ENCODE peak calls at places on chromosomes 3 and 15, in four cellular contexts. O is breast epithelium, B is endothelial cell of umbilical vein, Q is transverse colon. N is an unnamed sample.

GRCh38 chr15:98433302-98433701 is 215.0 kb upstream of the IGF1R start:
- DNase-seq in O (no peak), B (no peak), Q (no peak), N (no peak)

GRCh38 chr3:49523756-49524747 is 30.2 kb upstream of the BSN start:
- DNase-seq in O (no peak), B (no peak), Q (no peak), N (peak; percentile 77)

GRCh38 chr15:59329570-59330350 is 42.9 kb downstream of the MYO1E start:
- DNase-seq in O (no peak), B (no peak), Q (no peak), N (no peak)

GRCh38 chr3:126130981-126131750 is 47.2 kb upstream of the SLC41A3 start:
- DNase-seq in O (peak; percentile 31), B (no peak), Q (peak; percentile 5), N (no peak)

GRCh38 chr3:73204841-73205240 is 143.4 kb downstream of the EBLN2 start:
- DNase-seq in O (no peak), B (no peak), Q (no peak), N (no peak)

GRCh38 chr3:74271541-74271940 is 342.9 kb downstream of the CNTN3 start:
- DNase-seq in O (no peak), B (no peak), Q (no peak), N (no peak)

GRCh38 chr3:152235709-152236298 is 32.9 kb upstream of the MBNL1 start:
- DNase-seq in O (no peak), B (peak; percentile 25), Q (no peak), N (no peak)

GRCh38 chr15:92166751-92167412 is 226.8 kb upstream of the ST8SIA2 start:
- DNase-seq in O (no peak), B (no peak), Q (no peak), N (no peak)

GRCh38 chr3:102129774-102130608 is 280.7 kb downstream of the NFKBIZ start:
- DNase-seq in O (no peak), B (peak; percentile 88), Q (no peak), N (peak; percentile 10)

GRCh38 chr3:60182697-60183096 is 1068.6 kb downstream of the FHIT start:
- DNase-seq in O (no peak), B (no peak), Q (no peak), N (no peak)

GRCh38 chr15:89760303-89761008 is 9.4 kb upstream of the MESP1 start:
- DNase-seq in O (peak; percentile 90), B (peak; percentile 71), Q (peak; percentile 90), N (peak; percentile 74)

GRCh38 chr15:65409284-65409631 is 13.5 kb downstream of the IGDCC4 start:
- DNase-seq in O (no peak), B (no peak), Q (no peak), N (no peak)

GRCh38 chr3:72303926-72304325 is 519.0 kb upstream of the PROK2 start:
- DNase-seq in O (no peak), B (peak; percentile 94), Q (no peak), N (no peak)

GRCh38 chr3:194006102-194006501 is 129.8 kb upstream of the HES1 start:
- DNase-seq in O (no peak), B (no peak), Q (no peak), N (no peak)

GRCh38 chr3:54857343-54857742 is 70.5 kb downstream of the LRTM1 start:
- DNase-seq in O (no peak), B (no peak), Q (no peak), N (peak; percentile 26)

GRCh38 chr3:167114619-167115018 is 265.5 kb downstream of the ZBBX start:
- DNase-seq in O (no peak), B (no peak), Q (no peak), N (no peak)
- TF ChIP-seq POLR2A in O (no peak), B (no peak), Q (no peak), N (no peak)

GRCh38 chr3:11447584-11448200 is 175.5 kb downstream of the ATG7 start:
- DNase-seq in O (no peak), B (no peak), Q (no peak), N (no peak)

GRCh38 chr3:11452312-11452711 is 180.1 kb downstream of the ATG7 start:
- DNase-seq in O (no peak), B (no peak), Q (no peak), N (no peak)

GRCh38 chr3:11455977-11456376 is 183.8 kb downstream of the ATG7 start:
- DNase-seq in O (no peak), B (peak; percentile 24), Q (no peak), N (no peak)

GRCh38 chr3:11457126-11457525 is 184.9 kb downstream of the ATG7 start:
- DNase-seq in O (no peak), B (no peak), Q (no peak), N (no peak)

GRCh38 chr3:11452988-11453847 is 181.0 kb downstream of the ATG7 start:
- DNase-seq in O (no peak), B (peak; percentile 85), Q (no peak), N (no peak)
- H3K27ac ChIP-seq in O (peak overlapping the region; percentile 63), B (peak overlapping the region; percentile 48), Q (peak overlapping the region; percentile 13), N (no peak overlapping the region)

DNA sequence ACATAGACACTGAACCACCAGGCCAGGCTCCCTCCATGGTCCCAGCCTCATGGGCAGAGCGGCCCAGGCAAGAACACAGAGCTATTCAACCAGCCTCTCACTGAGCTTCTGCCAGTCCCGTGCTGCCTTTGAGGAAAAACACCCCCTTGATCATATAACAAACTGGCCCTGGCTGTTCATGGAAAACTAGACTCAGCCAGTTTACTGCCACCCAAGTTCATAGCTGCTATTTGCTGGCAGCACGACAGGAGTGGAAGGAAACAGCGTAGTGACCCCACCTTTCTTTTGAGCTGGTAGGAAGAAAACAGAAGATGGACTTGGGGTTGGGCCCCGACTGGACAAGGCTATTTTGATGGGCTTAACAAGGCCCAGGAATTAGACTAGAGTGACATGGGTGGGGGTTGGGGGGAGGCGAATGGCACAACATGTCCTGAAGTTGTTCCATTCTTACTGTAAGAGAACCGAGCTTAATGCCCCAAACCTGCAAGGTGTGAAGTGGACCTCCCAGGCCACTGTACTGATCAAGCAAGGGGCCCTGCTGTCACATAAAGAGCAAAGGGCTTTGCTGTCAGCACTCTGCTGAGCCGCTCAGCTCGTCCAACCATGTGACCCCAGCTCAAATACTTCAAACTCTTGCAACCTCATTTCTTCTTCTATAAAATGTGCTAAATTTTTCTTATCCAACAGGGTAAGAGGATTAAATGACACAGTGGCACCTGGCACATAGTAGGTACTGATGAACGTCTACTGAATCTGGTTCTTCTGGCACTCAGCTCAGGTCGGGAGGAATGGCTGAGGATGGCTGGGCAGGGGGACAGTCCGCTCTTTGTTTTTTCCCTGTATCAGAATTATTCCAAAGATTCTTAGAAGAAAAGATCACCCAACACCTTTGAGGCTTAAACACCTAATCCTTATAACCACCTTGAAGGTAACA is 1.5 kb downstream of the FBXL22 start:
- DNase-seq in O (no peak), B (peak; percentile 73), Q (peak; percentile 79), N (peak; percentile 58)
- TF ChIP-seq POLR2AphosphoS5 in O (no peak), B (no peak), Q (peak; percentile 61), N (peak; percentile 69)

DNA sequence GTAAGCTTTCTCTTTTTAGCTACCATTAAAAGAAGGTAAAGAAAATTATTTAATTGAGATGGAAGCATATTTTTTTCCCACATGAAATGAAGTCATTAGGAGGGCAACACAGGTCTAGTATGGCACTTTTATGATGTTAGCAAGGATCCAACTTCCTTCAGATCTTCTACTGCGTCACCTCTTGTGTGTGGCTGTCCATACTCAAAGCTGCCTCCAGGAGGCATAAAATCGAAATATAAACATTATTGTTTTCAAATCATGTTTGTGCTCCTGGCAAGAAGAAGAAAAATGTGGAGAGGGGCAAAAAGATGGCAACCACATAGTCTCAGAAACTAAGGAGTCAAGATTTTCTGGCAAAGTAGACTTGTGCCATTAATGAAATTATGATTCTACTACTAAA is 791.7 kb upstream of the EPHA6 start:
- DNase-seq in O (no peak), B (no peak), Q (no peak), N (no peak)
- TF ChIP-seq POLR2A in O (no peak), B (no peak), Q (no peak), N (no peak)

DNA sequence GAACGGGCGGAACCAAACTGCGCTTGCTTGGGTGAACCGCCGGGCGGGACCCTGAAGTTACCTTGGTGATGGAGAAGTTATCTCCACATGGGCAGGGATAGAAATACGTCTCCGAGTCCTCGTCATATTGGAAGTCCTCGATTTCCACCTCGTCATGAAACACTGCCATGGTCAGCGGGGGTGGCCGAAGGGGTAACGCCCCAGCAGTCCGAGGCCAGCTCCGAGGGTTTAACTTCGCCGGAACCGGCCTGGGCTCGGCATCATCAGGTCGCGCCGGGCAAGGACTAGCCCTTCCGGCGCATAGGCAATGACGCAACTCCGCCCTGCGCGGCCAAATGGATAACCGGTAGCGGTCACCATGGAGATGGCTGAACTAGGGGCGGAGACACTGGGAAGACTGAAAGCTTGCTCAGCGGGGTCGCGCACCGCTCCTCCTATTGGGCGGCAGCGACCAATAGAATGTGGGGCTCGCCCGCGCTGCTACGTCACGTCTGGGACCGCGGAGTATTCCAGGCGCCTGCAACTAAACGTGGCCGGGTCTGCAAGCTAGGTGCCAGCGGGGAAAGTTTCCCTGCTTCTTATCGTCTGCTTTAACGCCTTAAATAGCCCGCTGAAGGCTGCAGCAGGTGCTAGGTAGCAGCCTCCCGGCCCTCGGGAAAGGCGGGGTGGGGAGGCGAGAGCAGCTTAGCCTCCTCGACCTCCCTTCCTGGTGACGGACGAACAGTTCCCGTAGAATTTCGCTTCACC is at the start of the genes DPH3 and OXNAD1:
- DNase-seq in O (peak; percentile 99), B (peak; percentile 99), Q (peak; percentile 100), N (peak; percentile 99)
- H3K27ac ChIP-seq in O (peak within 1 kb of the TSS; percentile 96), B (peak within 1 kb of the TSS; percentile 82), Q (peak within 1 kb of the TSS; percentile 97), N (peak within 1 kb of the TSS; percentile 85)

GRCh38 chr3:45145681-45146614 is at the start of gene CDCP1:
- DNase-seq in O (no peak), B (no peak), Q (peak; percentile 78), N (peak; percentile 37)
- TF ChIP-seq POLR2AphosphoS5 in O (peak; percentile 7), B (no peak), Q (peak; percentile 86), N (peak; percentile 22)

N was measured in prostate gland.